ENCODE peak calls at places on chromosomes 16 and 17, in four cellular contexts. A is K562, K is GM12878, V is A549. R is an unnamed sample.

GRCh38 chr17:82737981-82738877 is 2.8 kb downstream of the FN3K start:
- DNase-seq in A (peak; percentile 81), K (no peak), V (no peak), R (peak; percentile 98)

GRCh38 chr17:79926308-79927135 is 87.3 kb upstream of the CBX4 start:
- DNase-seq in A (no peak), K (no peak), V (no peak), R (peak; percentile 97)

GRCh38 chr17:36723459-36723858 is 122.1 kb downstream of the MRM1 start:
- DNase-seq in A (no peak), K (no peak), V (no peak), R (no peak)

GRCh38 chr17:59284317-59284716 is 47.1 kb upstream of the YPEL2 start:
- DNase-seq in V (no peak), K (no peak), A (no peak), R (no peak)

GRCh38 chr16:8887952-8888560 is 5.9 kb downstream of the LITAFD start:
- DNase-seq in K (no peak), V (no peak), A (peak; percentile 48), R (peak; percentile 33)

GRCh38 chr16:12231666-12232065 is 255.1 kb downstream of the SNX29 start:
- DNase-seq in V (peak; percentile 11), K (no peak), A (no peak), R (no peak)

GRCh38 chr17:41429667-41430066 is 5.3 kb upstream of the KRT37 start:
- DNase-seq in A (no peak), V (no peak), K (no peak), R (no peak)

GRCh38 chr16:70767377-70768204 is 33.4 kb downstream of the VAC14 start:
- DNase-seq in K (no peak), V (no peak), A (no peak), R (no peak)

GRCh38 chr16:66510711-66511614 is 39.0 kb downstream of the TK2 start:
- DNase-seq in V (peak; percentile 35), A (no peak), K (no peak), R (no peak)

GRCh38 chr17:43810226-43810715 is 22.7 kb downstream of the MPP3 start:
- DNase-seq in K (no peak), V (no peak), A (no peak), R (no peak)

GRCh38 chr17:72661093-72661944 is 431.2 kb downstream of the SLC39A11 start:
- DNase-seq in V (no peak), A (no peak), K (no peak), R (peak; percentile 98)

GRCh38 chr16:24721830-24722238 is 7.6 kb upstream of the TNRC6A start:
- DNase-seq in V (no peak), K (no peak), A (no peak), R (no peak)

GRCh38 chr16:87119748-87120147 is 197.4 kb downstream of the C16orf95 start:
- DNase-seq in K (no peak), A (no peak), V (no peak), R (no peak)

GRCh38 chr17:35986643-35987042 is at the start of gene CCL14:
- DNase-seq in A (no peak), V (no peak), K (no peak), R (no peak)

GRCh38 chr17:79728908-79729471 is 1.8 kb upstream of the ENPP7 start:
- DNase-seq in V (no peak), A (no peak), K (no peak), R (no peak)

GRCh38 chr16:81505011-81505660 is 60.5 kb downstream of the CMIP start:
- DNase-seq in K (peak; percentile 72), A (peak; percentile 97), V (peak; percentile 73), R (no peak)

GRCh38 chr17:69326302-69327059 is 452 bp downstream of the ABCA5 start:
- DNase-seq in K (no peak), A (peak; percentile 1), V (peak; percentile 6), R (peak; percentile 7)

GRCh38 chr17:40500190-40500589 is 1.2 kb downstream of the TNS4 start:
- DNase-seq in K (no peak), A (no peak), V (no peak), R (no peak)

GRCh38 chr16:79073560-79073959 is 527.0 kb downstream of the MAF start:
- DNase-seq in A (no peak), V (no peak), K (no peak), R (no peak)

GRCh38 chr16:11784048-11784780 is 12.8 kb downstream of the ZC3H7A start:
- DNase-seq in A (no peak), V (no peak), K (no peak), R (no peak)

GRCh38 chr16:28977703-28978641 is 3.4 kb downstream of the SPNS1 start:
- DNase-seq in V (no peak), A (peak; percentile 32), K (no peak), R (peak; percentile 35)

GRCh38 chr16:58399718-58400633 is 7.7 kb downstream of the GINS3 start:
- DNase-seq in K (no peak), V (peak; percentile 46), A (no peak), R (no peak)

GRCh38 chr16:4506450-4506849 is 30.3 kb downstream of the HMOX2 start:
- DNase-seq in K (peak; percentile 39), A (peak; percentile 78), V (peak; percentile 77), R (peak; percentile 59)

GRCh38 chr17:44759096-44759915 is 518 bp downstream of the ADAM11 start:
- DNase-seq in A (no peak), K (no peak), V (no peak), R (no peak)

GRCh38 chr17:45052052-45052772 is 780 bp upstream of the DCAKD start:
- DNase-seq in A (peak; percentile 55), V (peak; percentile 38), K (no peak), R (peak; percentile 18)

GRCh38 chr16:57271867-57272495 is 12.5 kb downstream of the PLLP start:
- DNase-seq in V (no peak), A (no peak), K (no peak), R (no peak)

GRCh38 chr17:47789611-47790520 is 31.7 kb downstream of the OSBPL7 start:
- DNase-seq in A (peak; percentile 66), V (peak; percentile 79), K (no peak), R (no peak)

GRCh38 chr16:20865420-20866126 is 34.6 kb downstream of the DCUN1D3 start:
- DNase-seq in A (no peak), K (peak; percentile 64), V (peak; percentile 35), R (no peak)

DNA sequence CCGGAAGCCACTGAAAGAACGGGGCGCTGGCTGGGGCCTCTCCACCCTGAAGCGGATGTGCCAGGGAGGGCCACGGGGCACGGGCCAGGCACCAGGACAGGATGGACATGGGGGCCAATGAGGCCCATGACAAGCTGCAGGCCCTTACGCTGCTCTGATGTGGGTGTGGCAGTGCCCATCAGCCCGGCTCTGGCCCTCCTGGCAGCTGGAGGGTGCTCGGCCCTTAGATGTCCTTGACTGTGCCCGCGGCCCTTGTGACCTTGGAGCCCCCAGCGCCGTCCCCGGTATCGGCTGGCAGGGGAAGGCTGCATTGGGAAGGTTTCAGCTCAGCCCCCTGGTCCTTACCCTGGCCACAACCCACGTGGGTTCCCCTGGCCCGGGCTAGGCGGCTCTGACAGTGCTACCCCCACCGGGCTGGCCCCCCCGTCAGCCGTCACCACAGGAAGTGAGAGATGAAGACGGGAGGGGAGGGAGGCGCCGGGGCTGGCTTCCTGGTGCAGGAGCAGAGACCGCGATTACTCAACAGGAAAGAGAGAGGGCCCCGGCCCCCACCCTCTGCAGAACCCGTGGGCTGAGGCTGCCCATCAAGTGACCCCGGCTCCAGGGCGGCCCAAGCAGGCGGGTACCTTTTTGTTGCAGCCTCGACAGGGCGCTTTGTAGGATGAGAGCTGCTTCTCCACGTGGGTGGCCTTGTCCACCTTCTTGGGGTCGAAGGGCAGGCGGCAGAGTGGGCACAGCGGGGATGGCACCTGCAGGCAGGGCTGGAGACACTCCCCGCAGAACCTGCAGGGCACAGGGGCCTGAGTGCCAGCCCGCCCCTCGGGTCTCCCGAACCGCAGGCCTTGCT is 5.3 kb downstream of the RNF166 start:
- DNase-seq in V (no peak), K (peak; percentile 64), A (peak; percentile 89), R (peak; percentile 91)
- TF ChIP-seq RFX5 in V (no peak), K (peak; percentile 42), A (no peak), R (no peak)

DNA sequence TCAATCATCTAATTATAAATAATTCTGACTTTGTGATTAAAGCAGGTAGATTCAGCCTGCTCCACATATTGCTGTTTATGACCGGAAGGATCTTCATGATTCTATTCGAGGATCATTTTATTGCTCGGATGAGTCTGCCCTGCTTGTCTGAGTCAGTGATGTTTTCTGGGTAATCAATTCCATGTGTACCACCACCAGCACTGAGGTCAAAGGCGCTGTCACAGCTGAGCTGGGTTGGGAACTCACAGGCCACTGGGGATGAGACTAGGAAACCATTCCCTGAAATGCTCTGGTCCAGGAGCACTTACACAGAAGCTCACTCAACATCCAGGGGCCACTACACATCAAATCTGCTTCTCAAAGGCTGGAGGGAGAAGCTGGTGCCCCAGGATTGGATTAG is 30.4 kb upstream of the ERN1 start:
- DNase-seq in K (no peak), A (no peak), V (no peak), R (no peak)
- TF ChIP-seq MYC in K (no peak), A (no peak), V (no peak), R (no peak)

GRCh38 chr17:81422776-81423697 is 27.8 kb downstream of the BAHCC1 start:
- DNase-seq in V (peak; percentile 96), A (peak; percentile 27), K (no peak), R (peak; percentile 60)
- TF ChIP-seq RFX5 in V (no peak), A (no peak), K (no peak), R (no peak)

GRCh38 chr17:75447951-75448856 is 8.2 kb upstream of the TMEM94 start:
- DNase-seq in A (peak; percentile 92), V (no peak), K (no peak), R (peak; percentile 50)

GRCh38 chr17:75439287-75439686 is 17.1 kb upstream of the TMEM94 start:
- DNase-seq in V (peak; percentile 52), A (no peak), K (no peak), R (no peak)

GRCh38 chr17:75440738-75441448 is 15.5 kb upstream of the TMEM94 start:
- DNase-seq in K (no peak), A (no peak), V (no peak), R (no peak)

DNA sequence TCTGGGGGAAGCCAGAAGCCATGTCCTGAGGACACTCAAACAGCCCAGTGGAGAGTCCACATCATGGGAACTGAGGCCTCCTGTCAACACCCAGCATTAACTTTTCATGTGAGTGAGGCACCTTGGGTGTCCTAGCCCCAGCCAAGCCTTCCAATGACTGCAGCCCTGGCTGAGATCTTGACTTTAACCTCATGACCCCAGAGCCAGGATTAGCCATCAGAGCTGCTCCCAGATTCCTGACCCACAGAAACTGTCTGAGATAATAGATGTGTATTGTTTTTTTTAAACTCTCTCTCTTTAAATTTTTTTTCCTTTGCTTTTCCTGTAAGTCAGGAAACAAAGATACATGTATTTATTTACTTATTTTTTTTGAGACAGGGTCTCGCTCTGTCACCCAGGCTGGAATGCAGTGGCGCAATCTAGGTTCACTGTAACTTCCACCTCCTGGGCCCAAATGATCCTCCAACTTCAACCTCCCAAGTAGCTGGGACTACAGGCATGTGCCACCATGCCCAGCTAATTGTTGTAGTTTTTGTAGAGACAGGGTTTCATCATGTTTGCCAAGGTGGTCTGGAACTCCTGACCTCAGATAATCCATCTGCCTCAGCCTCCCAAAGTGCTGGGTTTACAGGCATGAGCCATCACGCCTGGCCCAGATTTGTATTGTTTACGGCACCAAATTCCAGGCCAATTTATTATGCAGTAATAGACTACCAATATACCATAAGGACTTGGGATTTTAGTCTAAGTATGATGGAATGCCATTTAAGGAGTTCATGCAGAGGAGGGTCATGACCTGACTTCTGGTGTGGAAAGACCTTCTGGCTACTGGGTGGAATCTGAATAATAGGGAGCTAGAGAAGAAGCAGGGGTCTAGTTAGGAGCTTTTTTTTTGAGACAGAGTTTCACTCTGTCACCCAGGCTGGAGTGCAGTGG is 14.0 kb upstream of the TMEM94 start:
- DNase-seq in V (peak; percentile 66), A (no peak), K (no peak), R (peak; percentile 40)
- TF ChIP-seq MYC in V (no peak), A (no peak), K (no peak), R (no peak)